ENCODE peak calls at places on chromosome 17, in four cellular contexts. I is colonic mucosa, J is cardiac fibroblast, L is sigmoid colon. F is an unnamed sample.

GRCh38 chr17:74305865-74306654 is 20.0 kb upstream of the KIF19 start:
- DNase-seq in J (no peak), L (no peak), I (no peak), F (peak)

GRCh38 chr17:60971515-60972369 is 294.1 kb downstream of the BCAS3 start:
- DNase-seq in J (peak), I (peak), L (no peak), F (peak)

GRCh38 chr17:491086-492014 is 138.7 kb upstream of the RPH3AL start:
- DNase-seq in I (peak), L (peak), J (peak), F (no peak)

GRCh38 chr17:40678902-40679522 is 14.0 kb upstream of the KRT222 start:
- DNase-seq in J (no peak), I (no peak), L (no peak), F (no peak)

GRCh38 chr17:22511431-22511830 is 819.1 kb downstream of the KCNJ18 start:
- DNase-seq in L (no peak), J (no peak), I (no peak), F (no peak)

GRCh38 chr17:5584971-5585794 is 874 bp upstream of the NLRP1 start:
- DNase-seq in J (peak), I (no peak), L (no peak), F (peak)

GRCh38 chr17:73988110-73988509 is 215.4 kb upstream of the RPL38 start:
- DNase-seq in L (no peak), J (no peak), I (no peak), F (no peak)

GRCh38 chr17:39737761-39738567 is at the start of gene GRB7:
- DNase-seq in L (no peak), J (no peak), I (peak), F (peak)

GRCh38 chr17:47615766-47616424 is 33.8 kb upstream of the KPNB1 start:
- DNase-seq in I (no peak), J (peak), L (no peak), F (peak)

GRCh38 chr17:61474235-61474927 is 22.2 kb downstream of the TBX4 start:
- DNase-seq in I (no peak), J (no peak), L (no peak), F (peak)

GRCh38 chr17:71527311-71527710 is 593.5 kb upstream of the SOX9 start:
- DNase-seq in L (no peak), I (no peak), J (peak), F (peak)

GRCh38 chr17:5813357-5813756 is 229.0 kb upstream of the NLRP1 start:
- DNase-seq in L (no peak), J (no peak), I (no peak), F (no peak)

GRCh38 chr17:28549274-28550132 is 2.9 kb downstream of the UNC119 start:
- DNase-seq in I (no peak), L (no peak), J (no peak), F (no peak)

GRCh38 chr17:3885970-3886369 is 6.9 kb downstream of the CAMKK1 start:
- DNase-seq in J (peak), I (no peak), L (no peak), F (peak)

GRCh38 chr17:57394375-57394774 is 138.1 kb downstream of the MSI2 start:
- DNase-seq in J (no peak), I (no peak), L (no peak), F (no peak)

DNA sequence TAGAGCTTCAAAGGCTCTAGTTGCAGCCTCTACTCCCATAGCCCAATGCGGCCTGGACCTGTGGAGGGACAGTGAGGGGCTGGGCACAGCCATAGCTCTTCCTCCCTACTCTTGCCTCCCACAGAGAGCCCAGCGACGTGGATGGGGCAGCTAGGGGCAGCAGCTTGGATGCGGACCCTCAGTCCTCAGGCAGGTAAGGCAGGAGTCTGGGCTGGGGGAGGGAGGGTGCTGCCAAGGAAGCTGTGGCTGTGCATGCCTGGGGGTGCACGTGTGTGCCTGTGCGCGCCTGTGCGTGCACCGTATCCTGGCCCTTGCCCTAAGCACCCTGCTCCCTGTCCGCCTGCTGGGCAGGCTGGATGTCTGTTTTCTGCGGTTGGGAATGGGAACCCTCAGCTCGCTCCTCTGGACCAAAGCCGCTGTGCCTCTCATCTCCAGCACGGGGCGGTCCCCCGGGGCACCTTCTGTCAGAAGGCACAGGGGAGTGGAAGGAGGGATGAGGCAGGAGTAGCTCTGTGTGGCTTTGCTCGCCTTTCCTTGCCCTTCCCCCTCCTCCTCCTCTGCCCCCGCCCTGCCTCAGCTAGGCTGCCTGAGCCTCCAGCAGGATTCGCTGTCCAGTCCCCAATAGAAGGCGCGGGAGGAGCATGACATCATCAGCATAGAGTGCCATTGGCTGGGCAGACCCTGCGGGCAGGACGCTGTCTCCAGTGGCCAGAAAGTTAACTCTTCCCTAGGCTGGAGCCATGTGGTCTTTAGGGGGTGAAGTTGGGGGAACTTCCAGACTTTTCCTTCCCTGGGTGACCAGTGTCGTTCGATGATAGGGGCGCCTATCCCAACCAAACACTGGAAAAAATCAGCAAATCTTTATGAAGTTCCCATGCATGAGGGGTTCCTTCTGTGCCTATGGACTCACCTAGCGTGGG is 797 bp downstream of the PRCD start:
- DNase-seq in I (peak), J (peak), L (peak), F (peak)
- TF ChIP-seq CTCF in I (no peak), J (peak), L (peak), F (peak)

GRCh38 chr17:80769936-80770625 is 221.6 kb upstream of the CHMP6 start:
- DNase-seq in I (no peak), L (peak), J (no peak), F (no peak)
- TF ChIP-seq CTCF in I (no peak), L (no peak), J (no peak), F (no peak)

GRCh38 chr17:45262516-45263476 is 902 bp upstream of the SPATA32 start:
- DNase-seq in L (peak), J (peak), I (no peak), F (no peak)
- TF ChIP-seq CTCF in L (no peak), J (no peak), I (no peak), F (no peak)

DNA sequence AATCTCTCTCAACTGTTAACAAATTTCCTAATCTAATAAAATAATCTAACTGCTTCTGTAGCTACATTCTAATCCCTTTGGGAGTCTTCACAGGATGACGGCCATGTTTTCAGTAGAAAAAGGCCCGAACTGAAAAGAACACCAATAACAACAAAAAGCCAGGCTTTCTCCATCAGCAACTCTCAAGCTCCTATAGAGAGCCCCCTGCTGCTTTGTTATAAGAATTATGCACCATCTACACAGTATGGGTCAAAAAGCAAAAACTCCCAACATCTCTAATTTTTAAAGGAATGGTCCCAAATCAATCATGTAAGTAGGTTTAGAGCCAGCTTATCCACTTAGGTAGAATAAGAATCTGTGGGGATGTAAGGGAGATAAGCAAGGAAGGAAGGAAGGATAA is 163.6 kb upstream of the C17orf78 start:
- DNase-seq in I (no peak), J (peak), L (no peak), F (no peak)
- TF ChIP-seq CTCF in I (no peak), J (peak), L (no peak), F (no peak)

DNA sequence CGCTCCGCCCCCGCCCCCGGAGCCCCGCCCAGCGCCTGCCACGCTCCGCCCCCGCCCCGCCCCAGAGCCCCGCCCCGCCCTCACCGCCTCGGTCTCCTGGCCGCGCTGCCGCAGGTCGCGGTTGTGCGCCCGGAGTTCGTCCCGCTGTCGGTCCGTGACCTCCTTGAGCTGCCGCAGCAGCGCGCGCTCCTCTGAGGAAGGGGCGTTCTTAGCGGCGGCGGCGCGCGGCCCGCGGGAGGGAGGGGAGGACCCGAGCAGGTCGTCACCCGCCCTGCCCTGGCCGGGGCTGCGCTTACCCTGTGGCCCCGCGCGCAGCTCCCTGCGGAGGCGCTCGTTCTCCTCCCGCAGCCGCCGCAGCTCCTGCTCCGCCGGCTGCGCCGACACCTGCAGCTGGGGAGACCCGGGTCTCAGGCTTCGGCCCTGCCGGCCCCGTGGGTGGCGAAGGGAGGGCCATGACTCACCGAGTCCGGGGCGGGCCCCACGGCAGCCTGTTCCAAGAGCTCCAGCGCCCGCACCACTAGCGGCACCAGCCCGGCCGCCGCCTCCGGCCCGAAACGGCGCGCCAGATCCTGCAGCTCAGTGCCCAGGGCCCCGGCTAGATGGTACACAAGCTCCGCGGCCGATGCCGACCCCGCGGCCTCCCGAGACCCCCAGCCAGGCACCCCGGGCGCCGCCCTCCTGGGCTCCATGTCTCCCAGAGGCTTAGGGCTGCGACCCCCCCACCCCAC is 386 bp downstream of the RILP start:
- DNase-seq in L (peak), I (peak), J (peak), F (peak)
- TF ChIP-seq CTCF in L (no peak), I (no peak), J (no peak), F (no peak)

GRCh38 chr17:55238931-55239297 is 25.8 kb upstream of the HLF start:
- DNase-seq in I (peak), J (no peak), L (no peak), F (no peak)
- TF ChIP-seq CTCF in I (no peak), J (no peak), L (no peak), F (no peak)

F was measured in MCF 10A.